ENCODE peak calls at places on chromosomes 7 and 10, in seven cellular contexts. G is tibial artery; M is astrocyte; E is CD8-positive, alpha-beta T cell; A is upper lobe of right lung; H is SJSA1; F is heart right ventricle. L is an unnamed sample. For H3K27me3 and H3K9me3, the result is how much of the 10 kb centered on the place peaks cover.

GRCh38 chr7:21767300-21767900 is 178.3 kb downstream of the CDCA7L start:
- DNase-seq in G (no peak), M (peak), E (no peak), A (no peak), H (peak), F (peak), L (peak)

GRCh38 chr10:74936577-74937445 is 110.4 kb downstream of the KAT6B start:
- DNase-seq in G (no peak), M (peak), E (no peak), A (no peak), H (no peak), F (no peak), L (no peak)

GRCh38 chr10:79246606-79247275 is 100.5 kb upstream of the PPIF start:
- DNase-seq in G (peak), M (no peak), E (no peak), A (no peak), H (no peak), F (peak), L (no peak)

GRCh38 chr7:41054960-41055700 is 647.8 kb downstream of the INHBA start:
- DNase-seq in G (no peak), M (no peak), E (no peak), A (no peak), H (no peak), F (no peak), L (no peak)

GRCh38 chr7:35624299-35625186 is 70.4 kb downstream of the HERPUD2 start:
- DNase-seq in G (no peak), M (no peak), E (peak), A (no peak), H (no peak), F (peak), L (no peak)

GRCh38 chr10:3961082-3961481 is 176.1 kb upstream of the KLF6 start:
- DNase-seq in G (no peak), M (no peak), E (peak), A (no peak), H (no peak), F (no peak), L (no peak)

GRCh38 chr10:34222359-34222758 is 592.7 kb downstream of the PARD3 start:
- DNase-seq in G (no peak), M (no peak), E (no peak), A (no peak), H (no peak), F (no peak), L (no peak)

GRCh38 chr10:22742678-22743077 is 28.3 kb upstream of the PIP4K2A start:
- DNase-seq in G (no peak), M (no peak), E (no peak), A (no peak), H (no peak), F (no peak), L (no peak)

GRCh38 chr10:102422586-102423129 is 2.0 kb downstream of the FBXL15 start:
- DNase-seq in G (peak), M (peak), E (peak), A (peak), H (peak), F (peak), L (no peak)

GRCh38 chr10:35487336-35488034 is 117.7 kb upstream of the GJD4 start:
- DNase-seq in G (no peak), M (peak), E (no peak), A (no peak), H (no peak), F (no peak), L (no peak)

GRCh38 chr7:148783801-148784527 is 85.3 kb downstream of the CUL1 start:
- DNase-seq in G (no peak), M (no peak), E (no peak), A (no peak), H (no peak), F (no peak), L (no peak)

GRCh38 chr10:131983780-131984179 is 2.1 kb upstream of the BNIP3 start:
- DNase-seq in G (no peak), M (peak), E (no peak), A (no peak), H (peak), F (no peak), L (no peak)

GRCh38 chr7:101952355-101953247 is 135.2 kb downstream of the CUX1 start:
- DNase-seq in G (no peak), M (peak), E (no peak), A (no peak), H (peak), F (no peak), L (no peak)

GRCh38 chr10:91974960-91975359 is 51.4 kb downstream of the BTAF1 start:
- DNase-seq in G (no peak), M (peak), E (no peak), A (no peak), H (no peak), F (no peak), L (no peak)

GRCh38 chr10:77673086-77673485 is 35.5 kb upstream of the KCNMA1 start:
- DNase-seq in G (no peak), M (peak), E (no peak), A (no peak), H (no peak), F (no peak), L (no peak)

GRCh38 chr10:50541921-50542320 is 81.8 kb downstream of the SGMS1 start:
- DNase-seq in G (no peak), M (no peak), E (no peak), A (no peak), H (no peak), F (no peak), L (no peak)

GRCh38 chr10:42609872-42610271 is 28.5 kb downstream of the ZNF33B start:
- DNase-seq in G (no peak), M (no peak), E (no peak), A (no peak), H (no peak), F (no peak), L (no peak)

GRCh38 chr10:30970760-30971460 is 60.8 kb downstream of the ZNF438 start:
- DNase-seq in G (peak), M (no peak), E (no peak), A (no peak), H (no peak), F (no peak), L (no peak)

GRCh38 chr10:127918570-127918969 is 11.7 kb downstream of the PTPRE start:
- DNase-seq in G (no peak), M (no peak), E (no peak), A (no peak), H (peak), F (peak), L (no peak)

GRCh38 chr7:25369794-25370193 is 141.5 kb upstream of the NPVF start:
- DNase-seq in G (peak), M (no peak), E (no peak), A (no peak), H (no peak), F (peak), L (no peak)

GRCh38 chr7:27185013-27185707 is at the start of gene HOXA11:
- DNase-seq in G (peak), M (no peak), E (no peak), A (peak), H (peak), F (no peak), L (peak)

GRCh38 chr7:82020076-82020475 is 250.2 kb upstream of the HGF start:
- DNase-seq in G (no peak), M (peak), E (no peak), A (no peak), H (no peak), F (no peak), L (no peak)

GRCh38 chr7:91940171-91940570 is 491 bp upstream of the AKAP9 start:
- DNase-seq in G (peak), M (no peak), E (peak), A (no peak), H (no peak), F (no peak), L (no peak)

GRCh38 chr10:125130260-125130659 is 30.1 kb downstream of the CTBP2 start:
- DNase-seq in G (no peak), M (no peak), E (no peak), A (peak), H (no peak), F (no peak), L (no peak)

GRCh38 chr10:86372119-86372784 is 5.7 kb upstream of the GRID1 start:
- DNase-seq in G (peak), M (no peak), E (no peak), A (peak), H (no peak), F (no peak), L (peak)

GRCh38 chr10:86372785-86373239 is 6.2 kb upstream of the GRID1 start:
- DNase-seq in G (peak), M (no peak), E (no peak), A (peak), H (no peak), F (no peak), L (peak)

GRCh38 chr10:86373828-86374227 is 7.2 kb upstream of the GRID1 start:
- DNase-seq in G (peak), M (no peak), E (peak), A (peak), H (no peak), F (no peak), L (no peak)

GRCh38 chr10:86374664-86375063 is 8.1 kb upstream of the GRID1 start:
- DNase-seq in G (no peak), M (no peak), E (peak), A (peak), H (no peak), F (no peak), L (no peak)

GRCh38 chr10:86373251-86373650 is 6.7 kb upstream of the GRID1 start:
- DNase-seq in G (no peak), M (no peak), E (no peak), A (no peak), H (no peak), F (no peak), L (no peak)
- H3K27me3 ChIP-seq in G (half or more), M (under half), E (under half), A (under half), H (under half), F (half or more), L (under half)

GRCh38 chr10:119132521-119133345 is 28.8 kb downstream of the DENND10 start:
- DNase-seq in G (no peak), M (no peak), E (no peak), A (peak), H (no peak), F (no peak), L (no peak)

GRCh38 chr10:119129721-119130120 is 25.8 kb downstream of the DENND10 start:
- DNase-seq in G (no peak), M (peak), E (no peak), A (no peak), H (no peak), F (no peak), L (no peak)

GRCh38 chr10:119136084-119136483 is 29.4 kb downstream of the SFXN4 start:
- DNase-seq in G (peak), M (no peak), E (no peak), A (no peak), H (no peak), F (no peak), L (no peak)

GRCh38 chr10:119135517-119135890 is 30.0 kb downstream of the SFXN4 start:
- DNase-seq in G (peak), M (no peak), E (no peak), A (no peak), H (no peak), F (no peak), L (no peak)

DNA sequence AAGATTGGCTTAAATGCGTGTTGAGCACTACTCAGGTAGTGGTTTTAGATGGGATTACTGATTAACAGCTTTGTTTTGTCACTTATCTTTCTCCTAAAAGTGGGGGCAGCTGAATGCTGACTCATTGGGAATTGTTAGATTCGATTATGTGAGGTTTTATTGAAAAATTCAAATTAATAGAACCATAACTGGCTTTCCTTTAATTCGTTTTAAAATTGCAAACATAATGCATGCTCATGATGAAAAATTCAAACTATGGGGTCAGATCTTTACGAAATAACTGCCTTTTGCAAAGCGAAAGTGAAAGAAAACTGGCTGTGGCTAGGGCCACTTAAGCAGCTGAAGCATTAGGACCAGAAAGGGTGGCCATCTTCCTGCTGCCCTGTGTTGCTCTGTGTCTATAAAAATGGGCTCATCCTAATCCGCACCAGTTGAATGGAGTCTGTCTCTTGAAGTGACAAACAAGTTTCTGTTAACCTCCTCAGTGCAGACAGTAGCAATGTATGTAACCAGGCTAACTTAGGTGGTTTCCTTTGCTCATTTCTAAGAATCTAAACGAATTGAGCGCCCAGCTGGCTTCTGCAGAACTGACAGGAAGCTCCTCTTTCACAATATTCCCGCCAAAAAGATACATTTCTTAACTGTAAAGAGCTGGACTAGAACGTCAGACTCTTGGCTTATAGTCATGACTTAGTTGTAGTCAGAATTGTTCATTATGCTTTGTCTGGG is 27.8 kb downstream of the DENND10 start:
- DNase-seq in G (no peak), M (no peak), E (peak), A (no peak), H (no peak), F (no peak), L (no peak)
- H3K4me3 ChIP-seq in G (peak), M (no peak), E (peak), A (peak), H (peak), F (peak), L (no peak)

GRCh38 chr7:43691611-43692010 is 37.7 kb downstream of the COA1 start:
- DNase-seq in G (no peak), M (no peak), E (no peak), A (no peak), H (no peak), F (no peak), L (no peak)

GRCh38 chr7:43692582-43693373 is 36.5 kb downstream of the COA1 start:
- DNase-seq in G (no peak), M (no peak), E (no peak), A (no peak), H (no peak), F (no peak), L (no peak)

GRCh38 chr7:43686991-43687390 is 42.3 kb downstream of the COA1 start:
- DNase-seq in G (no peak), M (peak), E (no peak), A (no peak), H (no peak), F (no peak), L (no peak)

GRCh38 chr7:43693687-43694398 is 35.5 kb downstream of the COA1 start:
- DNase-seq in G (no peak), M (peak), E (no peak), A (no peak), H (peak), F (no peak), L (no peak)

DNA sequence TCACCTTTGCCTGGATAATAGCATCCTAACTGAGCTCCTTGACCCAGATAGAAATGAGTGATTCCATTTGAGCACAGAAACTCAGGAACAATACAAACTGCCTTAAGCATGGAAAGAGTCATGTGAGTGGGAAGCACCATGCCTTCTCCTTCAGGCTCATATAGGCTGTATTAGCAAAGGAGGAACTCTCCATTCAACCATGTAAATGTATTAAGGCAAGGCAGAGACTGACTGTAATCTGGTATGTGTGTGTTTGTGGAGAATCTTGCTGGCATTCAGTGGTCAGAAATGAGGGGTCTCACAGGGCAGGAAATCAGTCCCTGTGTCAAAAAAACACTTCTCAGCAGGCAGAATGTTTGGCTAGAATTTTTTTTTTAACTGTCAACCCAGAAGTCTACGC is 40.2 kb downstream of the COA1 start:
- DNase-seq in G (no peak), M (no peak), E (no peak), A (no peak), H (no peak), F (no peak), L (no peak)
- H3K9me3 ChIP-seq in G (under half), M (under half), E (under half), A (under half), H (under half), F (under half), L (under half)

GRCh38 chr7:154910977-154911376 is 91.9 kb downstream of the PAXIP1 start:
- DNase-seq in G (no peak), M (no peak), E (no peak), A (no peak), H (no peak), F (no peak), L (no peak)
- H3K27me3 ChIP-seq in G (half or more), M (under half), E (under half), A (under half), H (under half), F (under half), L (under half)

GRCh38 chr7:7324698-7325097 is 142.4 kb downstream of the C1GALT1 start:
- DNase-seq in G (no peak), M (no peak), E (no peak), A (no peak), H (no peak), F (no peak), L (no peak)
- H3K4me3 ChIP-seq in G (no peak), M (no peak), E (no peak), A (no peak), H (no peak), F (no peak), L (no peak)

GRCh38 chr7:64359543-64359942 is 45.8 kb downstream of the ZNF736 start:
- DNase-seq in G (no peak), M (no peak), E (no peak), A (no peak), H (no peak), F (no peak), L (no peak)
- H3K9me3 ChIP-seq in G (half or more), M (under half), E (under half), A (under half), H (under half), F (under half), L (under half)

DNA sequence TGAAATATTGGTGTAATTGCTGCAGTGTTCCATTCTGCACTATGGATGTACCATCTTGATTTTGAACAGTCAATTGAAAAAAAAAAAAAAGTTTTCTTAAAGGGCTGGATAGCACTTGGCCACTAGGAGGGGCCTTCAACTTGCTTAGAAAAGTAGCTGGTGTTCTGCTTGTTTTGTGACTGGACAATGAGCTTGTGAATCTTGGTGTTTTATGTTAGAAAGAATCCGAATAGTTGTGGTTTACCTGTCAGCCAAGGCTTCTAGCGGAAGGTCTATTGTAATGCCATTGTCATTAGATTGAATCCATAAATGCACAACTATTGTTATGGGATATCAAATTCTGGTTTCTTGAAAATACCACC is 77.1 kb downstream of the BMPER start:
- DNase-seq in G (no peak), M (peak), E (no peak), A (no peak), H (no peak), F (no peak), L (no peak)
- H3K27me3 ChIP-seq in G (under half), M (under half), E (under half), A (under half), H (under half), F (under half), L (under half)

GRCh38 chr7:47535704-47536628 is 45.9 kb downstream of the TNS3 start:
- DNase-seq in G (peak), M (peak), E (no peak), A (no peak), H (no peak), F (no peak), L (no peak)
- H3K4me3 ChIP-seq in G (no peak), M (peak), E (no peak), A (no peak), H (peak), F (no peak), L (no peak)

DNA sequence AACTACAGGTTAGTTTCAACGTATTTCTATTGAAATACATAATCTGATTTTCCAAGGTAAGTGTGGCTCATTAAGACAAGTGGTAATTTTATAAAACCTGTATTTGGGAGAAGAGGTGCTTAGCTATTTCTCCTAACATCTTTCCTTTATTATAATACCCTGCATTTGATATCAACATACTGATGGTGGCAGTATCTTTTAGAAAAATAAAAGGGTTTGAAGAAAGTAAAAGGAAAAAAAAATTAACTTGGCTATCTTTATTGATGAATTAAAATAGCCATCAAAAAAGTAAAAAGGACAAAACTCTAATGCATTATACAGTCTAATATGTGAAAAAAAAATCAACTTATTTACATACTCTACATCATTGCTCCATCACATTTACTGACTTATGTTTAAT is 68.0 kb downstream of the NRBF2 start:
- DNase-seq in G (no peak), M (no peak), E (no peak), A (no peak), H (no peak), F (no peak), L (no peak)
- H3K9me3 ChIP-seq in G (under half), M (under half), E (under half), A (under half), H (under half), F (under half), L (under half)

GRCh38 chr7:156168434-156168833 is 356.2 kb upstream of the SHH start:
- DNase-seq in G (no peak), M (no peak), E (no peak), A (peak), H (no peak), F (no peak), L (no peak)

GRCh38 chr7:156169474-156170370 is 357.5 kb upstream of the SHH start:
- DNase-seq in G (no peak), M (no peak), E (no peak), A (peak), H (no peak), F (no peak), L (no peak)

GRCh38 chr7:156167987-156168386 is 355.7 kb upstream of the SHH start:
- DNase-seq in G (no peak), M (no peak), E (no peak), A (peak), H (no peak), F (no peak), L (no peak)

GRCh38 chr7:156166692-156167416 is 354.6 kb upstream of the SHH start:
- DNase-seq in G (no peak), M (no peak), E (no peak), A (peak), H (no peak), F (no peak), L (no peak)

GRCh38 chr7:156167417-156167807 is 355.1 kb upstream of the SHH start:
- DNase-seq in G (no peak), M (no peak), E (no peak), A (no peak), H (no peak), F (no peak), L (no peak)
- H3K27me3 ChIP-seq in G (under half), M (under half), E (under half), A (under half), H (under half), F (under half), L (under half)

L was measured in RWPE2.